ENCODE peak calls at places on chromosomes 7 and 10, in nine cellular contexts. J, A, F, Y, U, N, T, O and P are unnamed samples.

GRCh38 chr10:124588736-124589451 is 127.3 kb downstream of the LHPP start:
- DNase-seq in O (peak), A (no peak), N (peak), U (no peak), Y (peak), J (no peak), F (peak), T (peak), P (peak)

GRCh38 chr10:70480254-70480861 is 1.8 kb downstream of the PALD1 start:
- DNase-seq in T (no peak), U (no peak), J (no peak), F (no peak), O (peak), A (no peak), Y (no peak), N (no peak), P (no peak)

GRCh38 chr10:126904807-126905686 is at the start of gene DOCK1:
- DNase-seq in A (peak), U (peak), F (peak), T (peak), Y (peak), J (peak), O (peak), N (peak), P (peak)

GRCh38 chr10:69230128-69230527 is 10.0 kb downstream of the HKDC1 start:
- DNase-seq in F (no peak), Y (no peak), O (no peak), A (no peak), J (no peak), T (no peak), N (no peak), U (no peak), P (no peak)

GRCh38 chr7:151876899-151877777 is at the start of gene PRKAG2:
- DNase-seq in F (peak), J (no peak), Y (peak), U (peak), O (peak), N (peak), A (no peak), T (peak), P (peak)

GRCh38 chr7:116120839-116121238 is 89.5 kb upstream of the TES start:
- DNase-seq in J (no peak), T (no peak), F (no peak), N (no peak), O (no peak), Y (no peak), A (no peak), U (no peak), P (no peak)

GRCh38 chr7:4707134-4707651 is 25.1 kb downstream of the FOXK1 start:
- DNase-seq in A (no peak), Y (no peak), J (no peak), T (no peak), U (peak), N (peak), F (no peak), O (no peak), P (no peak)

GRCh38 chr10:78589687-78590086 is 479.1 kb upstream of the ZMIZ1 start:
- DNase-seq in A (no peak), F (peak), J (no peak), O (no peak), N (no peak), T (no peak), Y (no peak), U (no peak), P (no peak)

GRCh38 chr10:92696606-92697383 is 7.0 kb downstream of the HHEX start:
- DNase-seq in O (no peak), Y (no peak), J (no peak), N (no peak), T (no peak), A (no peak), F (no peak), U (no peak), P (no peak)

GRCh38 chr10:69814251-69814650 is 12.5 kb downstream of the COL13A1 start:
- DNase-seq in J (no peak), N (no peak), O (no peak), T (no peak), Y (no peak), F (no peak), U (no peak), A (no peak), P (no peak)

GRCh38 chr10:11871470-11871869 is 48.3 kb downstream of the PROSER2 start:
- DNase-seq in N (peak), T (no peak), U (peak), A (no peak), F (no peak), Y (peak), O (peak), J (no peak), P (peak)

GRCh38 chr7:27576360-27576944 is 86.2 kb downstream of the HIBADH start:
- DNase-seq in F (peak), U (peak), A (no peak), J (peak), Y (peak), O (no peak), T (no peak), N (peak), P (peak)

GRCh38 chr7:148912758-148913541 is 28.9 kb upstream of the EZH2 start:
- DNase-seq in Y (no peak), F (peak), J (no peak), T (no peak), U (peak), O (no peak), N (peak), A (no peak), P (no peak)

GRCh38 chr10:27100800-27101347 is 580 bp upstream of the ANKRD26 start:
- DNase-seq in A (no peak), Y (no peak), U (no peak), N (no peak), J (no peak), O (no peak), T (no peak), F (no peak), P (no peak)

GRCh38 chr7:19701471-19701870 is 7.4 kb downstream of the POLR1F start:
- DNase-seq in F (no peak), O (no peak), A (no peak), U (no peak), J (no peak), N (no peak), Y (no peak), T (no peak), P (no peak)

GRCh38 chr7:121793716-121794115 is 79.2 kb upstream of the PTPRZ1 start:
- DNase-seq in N (peak), A (no peak), F (no peak), Y (peak), T (no peak), J (no peak), O (no peak), U (peak), P (no peak)

GRCh38 chr10:101238732-101239105 is 9.5 kb upstream of the LBX1 start:
- DNase-seq in J (no peak), F (peak), O (no peak), A (no peak), T (no peak), N (no peak), U (no peak), Y (no peak), P (no peak)

GRCh38 chr7:67618569-67619543 is 622.2 kb downstream of the TYW1 start:
- DNase-seq in Y (no peak), J (no peak), A (no peak), U (no peak), F (no peak), T (no peak), O (no peak), N (peak), P (no peak)

GRCh38 chr10:49115015-49115795 is at the start of gene VSTM4:
- DNase-seq in A (no peak), Y (no peak), F (no peak), T (no peak), N (peak), O (peak), U (peak), J (peak), P (peak)

GRCh38 chr7:95427914-95428516 is 6.8 kb downstream of the PON2 start:
- DNase-seq in A (no peak), Y (no peak), O (no peak), F (no peak), T (no peak), U (no peak), J (no peak), N (no peak), P (no peak)

GRCh38 chr7:17963281-17963680 is 23.0 kb upstream of the SNX13 start:
- DNase-seq in U (no peak), Y (no peak), F (no peak), T (peak), A (no peak), J (peak), O (no peak), N (no peak), P (peak)

GRCh38 chr10:42960491-42961155 is 116.2 kb upstream of the RET start:
- DNase-seq in J (no peak), U (peak), F (peak), O (peak), A (peak), N (peak), Y (peak), T (no peak), P (no peak)

GRCh38 chr7:133481676-133482075 is 228.8 kb downstream of the EXOC4 start:
- DNase-seq in N (peak), F (peak), T (no peak), A (no peak), U (peak), O (no peak), Y (peak), J (peak), P (peak)

GRCh38 chr7:66859794-66860645 is 61.0 kb upstream of the TMEM248 start:
- DNase-seq in Y (peak), J (no peak), A (peak), U (no peak), N (peak), T (no peak), O (peak), F (no peak), P (no peak)

GRCh38 chr7:6228865-6229264 is 43.6 kb downstream of the CYTH3 start:
- DNase-seq in A (no peak), O (no peak), N (peak), U (peak), F (no peak), J (no peak), Y (no peak), T (no peak), P (peak)

GRCh38 chr10:92756233-92757065 is 66.7 kb downstream of the HHEX start:
- DNase-seq in F (no peak), O (no peak), U (no peak), A (no peak), Y (no peak), T (no peak), J (no peak), N (no peak), P (peak)

GRCh38 chr10:36608866-36609265 is 516.5 kb upstream of the ANKRD30A start:
- DNase-seq in U (no peak), Y (no peak), N (peak), F (peak), T (no peak), A (no peak), J (no peak), O (no peak), P (peak)

GRCh38 chr7:33774762-33775523 is 130.4 kb upstream of the BMPER start:
- DNase-seq in T (peak), O (peak), N (peak), J (peak), Y (peak), A (no peak), F (peak), U (peak), P (peak)

GRCh38 chr7:103074519-103075336 is at the start of the genes ARMC10 and FBXL13:
- DNase-seq in J (peak), A (peak), Y (peak), U (peak), F (peak), N (peak), T (peak), O (peak), P (peak)

GRCh38 chr10:108791794-108792474 is 1131.4 kb downstream of the XPNPEP1 start:
- DNase-seq in Y (no peak), O (no peak), N (peak), J (no peak), T (no peak), A (no peak), F (peak), U (peak), P (no peak)

GRCh38 chr10:32954080-32954479 is 4.0 kb downstream of the ITGB1 start:
- DNase-seq in J (no peak), U (no peak), T (no peak), A (no peak), Y (no peak), O (no peak), F (no peak), N (no peak), P (no peak)

GRCh38 chr7:155938129-155938528 is 125.9 kb upstream of the SHH start:
- DNase-seq in F (no peak), J (no peak), A (no peak), U (no peak), T (no peak), Y (peak), N (no peak), O (no peak), P (no peak)

GRCh38 chr7:155935726-155936125 is 123.5 kb upstream of the SHH start:
- DNase-seq in J (no peak), N (no peak), O (no peak), U (no peak), A (no peak), T (no peak), Y (no peak), F (no peak), P (no peak)

GRCh38 chr7:155941688-155942087 is 129.4 kb upstream of the SHH start:
- DNase-seq in U (no peak), N (no peak), F (no peak), T (no peak), J (no peak), O (no peak), A (no peak), Y (no peak), P (no peak)

GRCh38 chr7:155942226-155942950 is 130.1 kb upstream of the SHH start:
- DNase-seq in A (no peak), U (no peak), O (no peak), F (no peak), Y (no peak), T (no peak), J (no peak), N (no peak), P (no peak)

GRCh38 chr7:155939350-155939749 is 127.1 kb upstream of the SHH start:
- DNase-seq in F (no peak), J (no peak), Y (no peak), O (no peak), T (no peak), A (no peak), U (no peak), N (no peak), P (no peak)
- H3K4me3 ChIP-seq in F (no peak), J (no peak), Y (no peak), O (no peak), T (no peak), A (no peak), U (no peak), N (no peak), P (no peak)

GRCh38 chr7:77309714-77310220 is 106.4 kb downstream of the GSAP start:
- DNase-seq in T (no peak), O (no peak), Y (peak), U (no peak), N (no peak), F (peak), J (no peak), A (no peak), P (no peak)

GRCh38 chr7:77310982-77311381 is 105.2 kb downstream of the GSAP start:
- DNase-seq in N (no peak), T (no peak), U (no peak), J (no peak), Y (peak), O (no peak), F (no peak), A (no peak), P (no peak)

GRCh38 chr7:77308792-77309191 is 107.4 kb downstream of the GSAP start:
- DNase-seq in T (no peak), J (no peak), U (no peak), A (no peak), N (no peak), Y (peak), F (no peak), O (no peak), P (no peak)

GRCh38 chr7:77306231-77307067 is 106.8 kb upstream of the FGL2 start:
- DNase-seq in A (no peak), O (no peak), J (no peak), U (no peak), F (peak), Y (no peak), N (no peak), T (no peak), P (no peak)
- H3K4me3 ChIP-seq in A (no peak), O (no peak), J (no peak), U (no peak), F (no peak), Y (no peak), N (no peak), T (no peak), P (no peak)

DNA sequence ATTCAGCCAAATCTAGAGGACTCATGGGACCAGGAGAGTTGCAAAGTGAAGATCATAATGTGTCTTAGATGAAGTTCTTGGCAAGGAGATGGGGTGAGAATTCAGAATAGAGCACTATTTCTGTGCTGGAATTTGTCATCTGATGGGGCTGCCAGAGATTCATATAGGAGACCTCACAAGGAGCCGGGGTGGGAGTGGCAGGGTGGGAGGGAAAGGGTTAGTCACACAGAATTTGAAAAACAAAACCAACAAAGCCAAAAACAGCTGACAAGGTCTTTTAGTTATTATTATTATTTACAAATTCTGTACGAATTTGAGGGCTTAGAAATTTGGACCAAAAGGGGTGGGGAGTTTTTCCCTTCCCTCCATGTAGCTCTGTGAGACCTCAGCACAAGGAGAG is 1.7 kb downstream of the SLC13A1 start:
- DNase-seq in A (no peak), O (no peak), N (no peak), U (no peak), Y (no peak), F (no peak), J (no peak), T (no peak), P (no peak)
- H3K4me3 ChIP-seq in A (no peak), O (no peak), N (no peak), U (no peak), Y (no peak), F (no peak), J (no peak), T (no peak), P (no peak)

DNA sequence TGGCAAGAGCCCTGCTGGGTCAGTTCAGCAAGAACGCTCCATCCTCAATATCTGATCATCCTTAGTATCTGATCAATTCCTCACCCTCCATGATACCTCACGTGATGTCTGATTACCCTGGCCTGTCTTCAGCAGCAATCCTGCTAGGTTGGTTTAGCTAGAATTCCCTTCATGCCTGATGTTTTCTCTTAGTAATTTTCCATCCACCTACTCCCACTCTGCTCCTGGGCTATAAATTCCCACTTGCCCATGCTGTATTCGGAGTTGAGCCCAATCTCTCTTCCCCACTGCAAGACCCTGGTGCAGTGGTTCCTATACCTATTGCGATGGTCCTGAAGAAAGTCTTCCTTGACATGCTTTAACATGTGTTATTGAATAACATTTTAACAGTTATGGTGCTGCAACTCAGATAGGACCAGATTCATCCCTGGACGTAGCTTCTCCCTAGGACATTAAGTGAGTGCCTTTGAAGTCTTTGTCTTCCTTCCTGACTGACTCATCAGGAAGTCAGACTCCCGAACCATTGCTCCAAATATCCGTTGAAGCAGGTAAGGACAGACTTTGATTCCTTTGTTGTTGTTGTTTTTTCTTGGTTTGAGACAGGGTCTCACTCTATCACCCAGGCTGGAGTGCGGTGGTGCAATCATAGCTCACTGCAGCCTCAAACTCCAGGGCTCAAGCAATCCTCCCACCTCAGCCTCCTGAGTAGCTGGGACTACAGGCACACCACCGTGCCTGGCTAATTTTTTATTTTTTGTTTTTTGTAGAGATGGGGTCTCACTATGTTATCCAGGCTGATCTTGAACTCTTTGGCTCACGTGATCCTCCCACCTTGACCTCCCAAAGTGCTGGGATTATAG is 29.4 kb upstream of the CLDN3 start:
- DNase-seq in N (no peak), A (no peak), O (no peak), F (peak), Y (peak), J (no peak), U (no peak), T (no peak), P (no peak)
- H3K4me3 ChIP-seq in N (no peak), A (no peak), O (no peak), F (no peak), Y (no peak), J (no peak), U (no peak), T (no peak), P (no peak)

DNA sequence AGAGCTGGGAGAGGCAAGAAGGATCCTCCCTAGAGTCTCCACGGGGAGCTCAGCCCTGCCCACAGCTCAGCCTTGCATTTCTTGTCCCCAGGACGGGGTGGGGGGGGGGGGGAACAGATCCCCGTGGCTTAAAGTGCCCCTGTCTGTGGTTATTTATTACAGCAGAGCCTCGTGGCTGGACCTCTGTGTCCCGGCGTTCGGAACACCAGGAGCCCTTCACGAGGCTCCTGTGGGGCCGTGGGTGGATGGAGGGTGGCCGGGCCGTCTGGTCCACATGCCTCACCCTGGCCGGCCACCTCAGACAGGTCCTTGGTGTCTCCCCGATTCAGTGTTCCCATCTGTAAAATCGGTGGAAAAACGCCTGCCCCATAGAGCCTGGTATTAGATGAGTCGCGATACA is 37.9 kb downstream of the FAM20C start:
- DNase-seq in A (no peak), N (no peak), U (no peak), O (no peak), T (no peak), J (no peak), Y (no peak), F (no peak), P (no peak)
- H3K4me3 ChIP-seq in A (no peak), N (no peak), U (no peak), O (peak), T (no peak), J (no peak), Y (no peak), F (no peak), P (no peak)

GRCh38 chr7:15085361-15085760 is 182.8 kb upstream of the DGKB start:
- DNase-seq in T (no peak), O (no peak), J (no peak), Y (no peak), N (no peak), U (no peak), A (no peak), F (no peak), P (no peak)
- H3K4me3 ChIP-seq in T (no peak), O (no peak), J (no peak), Y (no peak), N (no peak), U (no peak), A (no peak), F (no peak), P (no peak)

GRCh38 chr10:86399514-86399878 is 32.9 kb upstream of the GRID1 start:
- DNase-seq in F (no peak), A (no peak), J (no peak), O (no peak), T (no peak), Y (no peak), U (no peak), N (no peak), P (no peak)
- H3K4me3 ChIP-seq in F (peak), A (peak), J (peak), O (peak), T (peak), Y (no peak), U (peak), N (no peak), P (peak)